ENCODE peak calls at places on chromosomes 1 and 21, in four cellular contexts. One of them, this sample, is unnamed.

GRCh38 chr1:224256642-224257041 is 73.3 kb downstream of the NVL start:
- DNase-seq in fibroblast of villous mesenchyme: no peak
- DNase-seq in hepatocyte: no peak
- DNase-seq in fibroblast of the aortic adventitia: no peak
- DNase-seq in this sample: no peak

GRCh38 chr21:34129039-34129891 is 55.9 kb downstream of the MRPS6 start:
- DNase-seq in fibroblast of villous mesenchyme: peak; percentile 94
- DNase-seq in hepatocyte: peak; percentile 85
- DNase-seq in fibroblast of the aortic adventitia: peak; percentile 88
- DNase-seq in this sample: peak; percentile 91

GRCh38 chr1:71390518-71390917 is 309.7 kb upstream of the ZRANB2 start:
- DNase-seq in fibroblast of villous mesenchyme: no peak
- DNase-seq in hepatocyte: no peak
- DNase-seq in fibroblast of the aortic adventitia: no peak
- DNase-seq in this sample: no peak

GRCh38 chr1:54743416-54743815 is 20.9 kb downstream of the PARS2 start:
- DNase-seq in fibroblast of villous mesenchyme: peak; percentile 5
- DNase-seq in hepatocyte: no peak
- DNase-seq in fibroblast of the aortic adventitia: no peak
- DNase-seq in this sample: no peak

GRCh38 chr1:41573803-41574713 is 89.6 kb upstream of the EDN2 start:
- DNase-seq in fibroblast of villous mesenchyme: peak; percentile 82
- DNase-seq in hepatocyte: peak; percentile 90
- DNase-seq in fibroblast of the aortic adventitia: peak; percentile 89
- DNase-seq in this sample: peak; percentile 82

GRCh38 chr1:201531551-201532425 is 7.1 kb upstream of the NAV1 start:
- DNase-seq in fibroblast of villous mesenchyme: peak; percentile 37
- DNase-seq in hepatocyte: no peak
- DNase-seq in fibroblast of the aortic adventitia: peak; percentile 58
- DNase-seq in this sample: peak; percentile 41

GRCh38 chr1:221718391-221719277 is 23.3 kb downstream of the DUSP10 start:
- DNase-seq in fibroblast of villous mesenchyme: peak; percentile 97
- DNase-seq in hepatocyte: peak; percentile 40
- DNase-seq in fibroblast of the aortic adventitia: peak; percentile 95
- DNase-seq in this sample: peak; percentile 97

GRCh38 chr1:213987876-213988638 is at the start of gene PROX1:
- DNase-seq in fibroblast of villous mesenchyme: peak; percentile 83
- DNase-seq in hepatocyte: peak; percentile 91
- DNase-seq in fibroblast of the aortic adventitia: peak; percentile 84
- DNase-seq in this sample: peak; percentile 85

GRCh38 chr1:232856556-232856955 is 51.3 kb downstream of the MAP10 start:
- DNase-seq in fibroblast of villous mesenchyme: peak; percentile 29
- DNase-seq in hepatocyte: no peak
- DNase-seq in fibroblast of the aortic adventitia: no peak
- DNase-seq in this sample: no peak

GRCh38 chr1:209674957-209675566 is at the start of gene G0S2:
- DNase-seq in fibroblast of villous mesenchyme: peak; percentile 49
- DNase-seq in hepatocyte: peak; percentile 70
- DNase-seq in fibroblast of the aortic adventitia: peak; percentile 80
- DNase-seq in this sample: peak; percentile 38

GRCh38 chr1:237124856-237125462 is 83.0 kb downstream of the RYR2 start:
- DNase-seq in fibroblast of villous mesenchyme: peak; percentile 2
- DNase-seq in hepatocyte: peak; percentile 32
- DNase-seq in fibroblast of the aortic adventitia: no peak
- DNase-seq in this sample: no peak

GRCh38 chr1:214552174-214552608 is 789 bp upstream of the PTPN14 start:
- DNase-seq in fibroblast of villous mesenchyme: peak; percentile 78
- DNase-seq in hepatocyte: peak; percentile 88
- DNase-seq in fibroblast of the aortic adventitia: peak; percentile 81
- DNase-seq in this sample: peak; percentile 66

GRCh38 chr21:18114735-18115134 is 129.9 kb upstream of the CHODL start:
- DNase-seq in fibroblast of villous mesenchyme: no peak
- DNase-seq in hepatocyte: no peak
- DNase-seq in fibroblast of the aortic adventitia: no peak
- DNase-seq in this sample: no peak

GRCh38 chr1:16013220-16013907 is 4.5 kb downstream of the HSPB7 start:
- DNase-seq in fibroblast of villous mesenchyme: peak; percentile 67
- DNase-seq in hepatocyte: peak; percentile 92
- DNase-seq in fibroblast of the aortic adventitia: peak; percentile 70
- DNase-seq in this sample: peak; percentile 49

GRCh38 chr1:109640285-109640865 is 15.5 kb upstream of the GSTM4 start:
- DNase-seq in fibroblast of villous mesenchyme: peak; percentile 70
- DNase-seq in hepatocyte: peak; percentile 81
- DNase-seq in fibroblast of the aortic adventitia: peak; percentile 73
- DNase-seq in this sample: peak; percentile 66

GRCh38 chr1:16254263-16254948 is 17.4 kb upstream of the CPLANE2 start:
- DNase-seq in fibroblast of villous mesenchyme: no peak
- DNase-seq in hepatocyte: no peak
- DNase-seq in fibroblast of the aortic adventitia: no peak
- DNase-seq in this sample: peak; percentile 33

GRCh38 chr1:111747947-111748346 is 7.8 kb upstream of the DDX20 start:
- DNase-seq in fibroblast of villous mesenchyme: no peak
- DNase-seq in hepatocyte: no peak
- DNase-seq in fibroblast of the aortic adventitia: no peak
- DNase-seq in this sample: no peak

GRCh38 chr21:35825370-35825769 is 235.0 kb downstream of the SETD4 start:
- DNase-seq in fibroblast of villous mesenchyme: no peak
- DNase-seq in hepatocyte: no peak
- DNase-seq in fibroblast of the aortic adventitia: peak; percentile 28
- DNase-seq in this sample: no peak

GRCh38 chr1:46180082-46180616 is 3.9 kb upstream of the P3R3URF start:
- DNase-seq in fibroblast of villous mesenchyme: no peak
- DNase-seq in hepatocyte: peak; percentile 71
- DNase-seq in fibroblast of the aortic adventitia: no peak
- DNase-seq in this sample: no peak

GRCh38 chr1:15722411-15722810 is 13.6 kb upstream of the SLC25A34 start:
- DNase-seq in fibroblast of villous mesenchyme: no peak
- DNase-seq in hepatocyte: no peak
- DNase-seq in fibroblast of the aortic adventitia: no peak
- DNase-seq in this sample: no peak

GRCh38 chr1:182206628-182207239 is 145.2 kb upstream of the ZNF648 start:
- DNase-seq in fibroblast of villous mesenchyme: peak; percentile 58
- DNase-seq in hepatocyte: peak; percentile 53
- DNase-seq in fibroblast of the aortic adventitia: peak; percentile 7
- DNase-seq in this sample: peak; percentile 83

GRCh38 chr21:34342476-34342875 is 21.3 kb upstream of the KCNE2 start:
- DNase-seq in fibroblast of villous mesenchyme: no peak
- DNase-seq in hepatocyte: no peak
- DNase-seq in fibroblast of the aortic adventitia: no peak
- DNase-seq in this sample: no peak

GRCh38 chr21:44379991-44380865 is 26.8 kb downstream of the TRPM2 start:
- DNase-seq in fibroblast of villous mesenchyme: no peak
- DNase-seq in hepatocyte: no peak
- DNase-seq in fibroblast of the aortic adventitia: no peak
- DNase-seq in this sample: no peak

DNA sequence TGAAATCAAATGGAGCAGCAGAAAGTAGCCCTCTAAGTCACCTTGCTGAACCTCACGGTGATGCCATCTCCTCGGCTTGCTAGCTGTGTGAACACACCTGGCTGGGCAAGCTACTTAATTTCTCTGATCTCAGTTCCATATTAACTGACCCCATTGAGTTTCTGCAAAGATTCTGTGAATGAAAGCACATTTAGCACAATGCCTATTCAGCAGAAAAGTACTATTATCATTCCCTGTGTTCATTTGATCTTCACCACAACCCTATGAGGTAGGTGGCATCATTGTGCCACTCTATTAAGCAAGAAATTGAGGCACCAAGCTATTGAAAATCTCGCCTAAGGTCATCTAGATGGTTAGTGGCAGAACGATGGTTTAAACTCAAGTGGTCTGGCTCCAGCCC is 130.1 kb upstream of the HOOK1 start:
- DNase-seq in fibroblast of villous mesenchyme: no peak
- DNase-seq in hepatocyte: no peak
- DNase-seq in fibroblast of the aortic adventitia: no peak
- DNase-seq in this sample: no peak
- H3K4me3 ChIP-seq in fibroblast of villous mesenchyme: no peak overlapping the region
- H3K4me3 ChIP-seq in hepatocyte: no peak overlapping the region
- H3K4me3 ChIP-seq in fibroblast of the aortic adventitia: no peak overlapping the region
- H3K4me3 ChIP-seq in this sample: no peak overlapping the region

DNA sequence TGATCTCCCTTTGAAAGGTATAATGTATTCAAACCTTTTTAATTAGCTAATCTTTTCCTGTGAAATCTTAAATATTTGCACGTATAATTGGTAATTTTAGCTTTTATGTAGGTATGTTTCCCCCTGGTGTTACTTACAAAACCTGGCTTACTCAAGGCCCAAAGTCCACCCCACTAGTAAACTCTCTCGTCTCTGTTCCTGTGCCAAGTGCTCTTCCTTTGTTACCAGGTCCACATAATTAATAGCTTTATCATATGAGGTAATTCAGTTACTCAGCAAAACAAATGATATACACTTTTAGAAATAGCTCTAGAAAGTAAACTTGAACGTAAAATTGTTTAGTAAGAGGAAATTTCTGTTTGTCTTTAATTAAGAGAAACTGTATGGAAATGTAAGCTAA is 36.7 kb downstream of the NFIA start:
- DNase-seq in fibroblast of villous mesenchyme: no peak
- DNase-seq in hepatocyte: peak; percentile 25
- DNase-seq in fibroblast of the aortic adventitia: no peak
- DNase-seq in this sample: peak; percentile 58
- TF ChIP-seq CTCF in fibroblast of villous mesenchyme: no peak
- TF ChIP-seq CTCF in hepatocyte: no peak
- TF ChIP-seq CTCF in fibroblast of the aortic adventitia: no peak
- TF ChIP-seq CTCF in this sample: no peak

GRCh38 chr1:178541829-178542553 is 29.1 kb downstream of the TEX35 start:
- DNase-seq in fibroblast of villous mesenchyme: peak; percentile 10
- DNase-seq in hepatocyte: peak; percentile 83
- DNase-seq in fibroblast of the aortic adventitia: peak; percentile 20
- DNase-seq in this sample: no peak

GRCh38 chr1:178540646-178541045 is 27.7 kb downstream of the TEX35 start:
- DNase-seq in fibroblast of villous mesenchyme: peak; percentile 84
- DNase-seq in hepatocyte: peak; percentile 64
- DNase-seq in fibroblast of the aortic adventitia: peak; percentile 62
- DNase-seq in this sample: peak; percentile 92

GRCh38 chr1:178542554-178543290 is 29.8 kb downstream of the TEX35 start:
- DNase-seq in fibroblast of villous mesenchyme: peak; percentile 86
- DNase-seq in hepatocyte: peak; percentile 90
- DNase-seq in fibroblast of the aortic adventitia: peak; percentile 86
- DNase-seq in this sample: peak; percentile 83

GRCh38 chr1:178540204-178540603 is 27.3 kb downstream of the TEX35 start:
- DNase-seq in fibroblast of villous mesenchyme: no peak
- DNase-seq in hepatocyte: no peak
- DNase-seq in fibroblast of the aortic adventitia: no peak
- DNase-seq in this sample: no peak

DNA sequence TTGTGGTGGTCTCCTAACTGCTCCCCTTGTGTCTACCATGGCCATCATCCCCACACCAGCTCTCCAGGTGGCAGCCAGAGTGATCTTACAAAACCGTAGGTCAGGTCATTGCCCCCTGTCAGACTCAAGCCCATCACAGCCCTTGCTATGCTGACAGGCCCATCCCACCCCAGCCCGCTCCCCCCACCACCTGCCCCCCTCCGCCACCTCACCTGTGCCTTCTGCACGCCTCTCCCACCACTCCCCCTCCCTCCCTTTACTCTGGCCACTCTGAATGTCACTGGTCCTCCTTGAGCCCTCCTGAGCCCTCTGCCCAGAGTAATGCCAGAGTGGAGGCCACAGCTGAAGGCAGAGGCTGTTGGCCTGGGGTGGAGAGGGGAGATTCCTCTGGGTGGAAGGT is 28.5 kb downstream of the TEX35 start:
- DNase-seq in fibroblast of villous mesenchyme: no peak
- DNase-seq in hepatocyte: no peak
- DNase-seq in fibroblast of the aortic adventitia: no peak
- DNase-seq in this sample: no peak
- H3K4me3 ChIP-seq in fibroblast of villous mesenchyme: no peak overlapping the region
- H3K4me3 ChIP-seq in hepatocyte: peak overlapping the region; percentile 53
- H3K4me3 ChIP-seq in fibroblast of the aortic adventitia: no peak overlapping the region
- H3K4me3 ChIP-seq in this sample: no peak overlapping the region

DNA sequence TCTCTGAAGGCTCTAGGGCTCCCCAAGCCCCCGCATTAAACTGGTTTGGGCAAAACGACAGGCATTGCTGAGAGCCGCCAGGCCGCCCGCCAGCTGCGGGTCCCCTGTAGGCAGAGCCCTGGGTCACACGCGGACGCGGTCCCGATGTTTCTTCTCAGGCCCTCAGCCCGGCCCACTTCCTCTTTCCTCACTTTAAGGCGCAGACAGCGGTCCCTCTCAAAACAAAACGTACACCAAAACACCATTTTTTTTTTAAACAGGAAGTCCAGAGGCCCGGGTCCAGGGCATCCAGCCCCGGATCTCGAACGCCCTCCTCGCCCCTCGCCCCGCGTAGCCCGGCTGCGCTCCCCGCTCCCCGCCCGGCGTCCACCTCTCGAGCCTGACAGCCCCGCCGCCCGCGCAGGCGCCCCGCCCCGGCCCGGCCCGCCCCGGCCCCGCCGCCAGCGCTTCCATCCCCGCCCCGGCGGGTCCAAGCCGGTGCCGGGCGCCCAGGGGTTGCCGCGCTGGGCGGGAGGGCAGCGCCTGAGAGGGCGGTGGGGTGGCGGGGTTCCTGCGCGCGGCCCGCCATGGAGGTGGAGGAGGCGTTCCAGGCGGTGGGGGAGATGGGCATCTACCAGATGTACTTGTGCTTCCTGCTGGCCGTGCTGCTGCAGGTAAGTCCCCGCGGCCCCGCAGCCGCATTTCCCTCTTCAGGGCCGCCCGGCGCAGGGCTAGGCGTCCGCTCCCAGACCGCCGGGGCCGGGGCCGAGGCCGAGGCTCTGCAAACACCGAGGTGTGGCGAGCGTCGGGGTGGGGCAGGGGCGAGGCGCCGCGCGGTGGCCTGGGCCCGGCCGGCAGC is at the start of gene SLC22A15:
- DNase-seq in fibroblast of villous mesenchyme: peak; percentile 53
- DNase-seq in hepatocyte: peak; percentile 72
- DNase-seq in fibroblast of the aortic adventitia: peak; percentile 38
- DNase-seq in this sample: peak; percentile 47
- TF ChIP-seq CTCF in fibroblast of villous mesenchyme: no peak
- TF ChIP-seq CTCF in hepatocyte: no peak
- TF ChIP-seq CTCF in fibroblast of the aortic adventitia: no peak
- TF ChIP-seq CTCF in this sample: no peak

DNA sequence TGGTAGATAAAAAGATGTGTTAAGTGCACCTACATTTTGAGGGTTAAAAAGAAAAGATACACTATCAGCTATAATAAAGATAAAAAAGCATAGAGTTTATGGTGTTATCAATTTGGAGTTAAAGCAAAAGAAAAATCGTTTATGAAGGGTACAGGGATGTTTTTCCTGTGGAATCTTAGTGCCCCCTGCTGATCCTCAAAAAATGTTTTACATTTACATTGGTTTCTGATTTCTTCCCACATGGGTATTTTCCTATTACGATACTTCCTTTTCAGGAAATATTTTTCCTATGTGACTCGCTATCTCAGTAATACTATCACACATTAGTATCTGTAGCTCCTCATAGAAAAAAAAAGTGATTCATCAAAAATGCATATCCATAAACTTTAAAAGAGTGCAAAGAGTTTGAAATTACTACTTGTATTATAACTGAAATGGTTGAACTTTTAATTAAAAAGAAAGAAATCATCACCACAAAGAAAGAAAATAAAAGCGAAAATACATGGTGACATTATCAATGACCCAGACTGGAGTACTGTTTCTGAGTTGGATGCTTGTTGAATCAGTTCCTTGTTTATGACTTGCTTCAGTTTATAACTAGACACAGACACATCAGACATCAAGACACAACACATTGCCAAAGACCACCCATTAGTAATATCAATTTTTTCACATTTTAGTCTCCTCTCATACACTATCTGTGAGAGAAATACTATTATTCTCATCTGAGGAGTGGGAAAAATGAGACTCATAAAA is 293.2 kb downstream of the MRPL39 start:
- DNase-seq in fibroblast of villous mesenchyme: peak; percentile 16
- DNase-seq in hepatocyte: no peak
- DNase-seq in fibroblast of the aortic adventitia: peak; percentile 67
- DNase-seq in this sample: peak; percentile 66
- H3K4me3 ChIP-seq in fibroblast of villous mesenchyme: no peak overlapping the region
- H3K4me3 ChIP-seq in hepatocyte: no peak overlapping the region
- H3K4me3 ChIP-seq in fibroblast of the aortic adventitia: no peak overlapping the region
- H3K4me3 ChIP-seq in this sample: no peak overlapping the region

This sample was measured in fibroblast of mammary gland.